ENCODE peak calls at places on chromosomes 6 and 20, in eight cellular contexts. E is activated CD8-positive, alpha-beta T cell treated with anti-CD3 and anti-CD28 coated beads for 36 hours; O is NCI-H1694 treated with DMSO at 0.1 percent for 48 hours; T is RCC 7860; G is cardiac septum; B is occipital lobe; V is posterior cingulate gyrus; U is DMS 273 treated with DMSO at 0.1 percent for 48 hours. D is an unnamed sample.
A peak's percentile ranks its signal among the peaks of the same experiment; 100 is the strongest.

GRCh38 chr6:129969064-129969463 is 49.3 kb upstream of the L3MBTL3 start:
- DNase-seq in V (no peak), E (no peak), T (no peak), O (no peak), U (no peak), G (no peak), B (no peak), D (no peak)

GRCh38 chr6:145561095-145561820 is 174.1 kb downstream of the EPM2A start:
- DNase-seq in V (no peak), U (no peak), T (no peak), E (no peak), G (no peak), O (no peak), B (no peak), D (no peak)

GRCh38 chr20:2602046-2602735 is 50.2 kb upstream of the NOP56 start:
- DNase-seq in G (no peak), T (no peak), B (no peak), U (no peak), O (no peak), E (no peak), V (no peak), D (no peak)

GRCh38 chr6:155108070-155108815 is 113.1 kb downstream of the TIAM2 start:
- DNase-seq in B (no peak), U (no peak), E (no peak), O (no peak), T (no peak), G (no peak), V (no peak), D (no peak)

GRCh38 chr6:123803456-123803861 is 206 bp upstream of the NKAIN2 start:
- DNase-seq in O (no peak), V (peak; percentile 41), U (no peak), B (no peak), T (no peak), E (no peak), G (no peak), D (no peak)

GRCh38 chr6:160131636-160132296 is 10.2 kb downstream of the SLC22A1 start:
- DNase-seq in T (no peak), O (no peak), U (no peak), G (no peak), V (no peak), E (no peak), B (no peak), D (no peak)

GRCh38 chr6:21031182-21031581 is 496.9 kb downstream of the CDKAL1 start:
- DNase-seq in O (no peak), E (no peak), T (no peak), B (no peak), G (no peak), U (no peak), V (no peak), D (no peak)

GRCh38 chr6:132495604-132496079 is 17.3 kb downstream of the STX7 start:
- DNase-seq in V (no peak), B (no peak), E (no peak), G (no peak), T (no peak), O (no peak), U (no peak), D (no peak)

GRCh38 chr6:53731906-53732636 is 62.7 kb upstream of the LRRC1 start:
- DNase-seq in E (no peak), T (no peak), V (no peak), B (no peak), G (no peak), O (no peak), U (peak; percentile 76), D (no peak)

GRCh38 chr6:1296542-1296941 is 15.4 kb upstream of the FOXQ1 start:
- DNase-seq in T (no peak), E (no peak), O (no peak), G (no peak), V (no peak), U (no peak), B (no peak), D (no peak)

GRCh38 chr6:136723780-136724179 is 68.5 kb downstream of the MAP3K5 start:
- DNase-seq in T (no peak), V (no peak), B (no peak), G (no peak), U (no peak), E (peak; percentile 73), O (no peak), D (no peak)

GRCh38 chr6:87628881-87629280 is 38.9 kb downstream of the ORC3 start:
- DNase-seq in V (no peak), O (no peak), T (no peak), U (no peak), B (no peak), E (no peak), G (no peak), D (no peak)